ENCODE peak calls at places on chromosomes 16 and 17, in seven cellular contexts. D is vagina, J is ovary, O is heart left ventricle, P is thyroid gland, S is esophagus squamous epithelium, A is sigmoid colon. X is an unnamed sample.

GRCh38 chr16:22955461-22956145 is 141.6 kb downstream of the HS3ST2 start:
- DNase-seq in D (no peak), J (no peak), O (no peak), P (no peak), S (no peak), A (no peak), X (no peak)

GRCh38 chr16:81987706-81988105 is 23.6 kb downstream of the SDR42E1 start:
- DNase-seq in D (no peak), J (no peak), O (no peak), P (no peak), S (no peak), A (no peak), X (no peak)

GRCh38 chr17:13635951-13636350 is 34.2 kb upstream of the HS3ST3A1 start:
- DNase-seq in D (no peak), J (no peak), O (no peak), P (no peak), S (no peak), A (no peak), X (no peak)

GRCh38 chr17:32303861-32304288 is 38.1 kb downstream of the C17orf75 start:
- DNase-seq in D (no peak), J (no peak), O (no peak), P (no peak), S (no peak), A (no peak), X (no peak)

GRCh38 chr16:82507271-82507670 is 119.5 kb upstream of the CDH13 start:
- DNase-seq in D (peak; percentile 49), J (no peak), O (no peak), P (no peak), S (no peak), A (no peak), X (no peak)

GRCh38 chr17:59093145-59093701 is 13.5 kb downstream of the TRIM37 start:
- DNase-seq in D (no peak), J (no peak), O (no peak), P (no peak), S (no peak), A (no peak), X (no peak)

GRCh38 chr17:79549111-79549915 is 61.5 kb downstream of the RBFOX3 start:
- DNase-seq in D (no peak), J (no peak), O (no peak), P (no peak), S (no peak), A (peak; percentile 39), X (peak; percentile 47)

GRCh38 chr17:17809527-17810373 is 27.0 kb downstream of the SREBF1 start:
- DNase-seq in D (no peak), J (peak; percentile 75), O (peak; percentile 66), P (peak; percentile 77), S (no peak), A (peak; percentile 86), X (no peak)

GRCh38 chr16:53129281-53130192 is 74.7 kb downstream of the CHD9 start:
- DNase-seq in D (no peak), J (no peak), O (no peak), P (no peak), S (no peak), A (no peak), X (no peak)

GRCh38 chr17:78174870-78175642 is 6.7 kb downstream of the SYNGR2 start:
- DNase-seq in D (no peak), J (peak; percentile 41), O (no peak), P (peak; percentile 60), S (no peak), A (no peak), X (no peak)
- H3K4me1 ChIP-seq in D (peaks cover 60% of the 10 kb centered on the region), J (peaks cover 24% of the 10 kb centered on the region), O (peaks cover 60% of the 10 kb centered on the region), P (peaks cover 39% of the 10 kb centered on the region), S (peaks cover 45% of the 10 kb centered on the region), A (peaks cover 37% of the 10 kb centered on the region), X (peaks cover 86% of the 10 kb centered on the region)

GRCh38 chr16:1745181-1745899 is 26.0 kb downstream of the NME3 start:
- DNase-seq in D (no peak), J (no peak), O (no peak), P (no peak), S (no peak), A (no peak), X (no peak)

GRCh38 chr16:1747934-1748333 is 23.4 kb downstream of the NME3 start:
- DNase-seq in D (no peak), J (no peak), O (no peak), P (no peak), S (no peak), A (no peak), X (no peak)

GRCh38 chr16:1744338-1744840 is 27.0 kb downstream of the NME3 start:
- DNase-seq in D (no peak), J (no peak), O (no peak), P (no peak), S (no peak), A (no peak), X (no peak)

GRCh38 chr16:1746693-1747195 is 24.6 kb downstream of the NME3 start:
- DNase-seq in D (no peak), J (no peak), O (no peak), P (no peak), S (no peak), A (no peak), X (no peak)

GRCh38 chr16:1745900-1746692 is 25.2 kb downstream of the NME3 start:
- DNase-seq in D (no peak), J (no peak), O (no peak), P (no peak), S (no peak), A (no peak), X (no peak)
- TF ChIP-seq POLR2A in D (no peak), J (no peak), O (no peak), P (no peak), S (no peak), A (no peak), X (no peak)

GRCh38 chr16:30698139-30698815 is 694 bp upstream of the SRCAP start:
- DNase-seq in D (peak; percentile 97), J (peak; percentile 99), O (peak; percentile 99), P (peak; percentile 99), S (peak; percentile 94), A (peak; percentile 98), X (peak; percentile 100)
- H3K27ac ChIP-seq in D (peak overlapping the region; percentile 100), J (peak overlapping the region; percentile 99), O (peak overlapping the region; percentile 100), P (peak overlapping the region; percentile 99), S (peak overlapping the region; percentile 100), A (peak overlapping the region; percentile 100), X (peak overlapping the region; percentile 99)

GRCh38 chr16:29310852-29311314 is 95.6 kb downstream of the NPIPB11 start:
- DNase-seq in D (no peak), J (peak; percentile 70), O (peak; percentile 34), P (no peak), S (no peak), A (peak; percentile 60), X (peak; percentile 40)
- H3K4me1 ChIP-seq in D (peaks cover 41% of the 10 kb centered on the region), J (peaks cover 54% of the 10 kb centered on the region), O (peaks cover 24% of the 10 kb centered on the region), P (no peaks in the 10 kb centered on the region), S (peaks cover 12% of the 10 kb centered on the region), A (peaks cover 14% of the 10 kb centered on the region), X (peaks cover 6% of the 10 kb centered on the region)

GRCh38 chr16:49854227-49855203 is 1.4 kb downstream of the ZNF423 start:
- DNase-seq in D (no peak), J (peak; percentile 68), O (peak; percentile 63), P (peak; percentile 29), S (no peak), A (peak; percentile 76), X (peak; percentile 81)
- TF ChIP-seq POLR2A in D (no peak), J (peak; percentile 10), O (no peak), P (peak; percentile 5), S (no peak), A (no peak), X (no peak)